ENCODE peak calls at places on chromosomes 2 and 18, in seven cellular contexts. One of them, this sample, is unnamed.
A peak's percentile ranks its signal among the peaks of the same experiment; 100 is the strongest.

GRCh38 chr2:70083344-70084156 is 3.7 kb upstream of the PCBP1 start:
- DNase-seq in GM23338: no peak
- DNase-seq in sigmoid colon: peak; percentile 48
- DNase-seq in HepG2: peak; percentile 87
- DNase-seq in transverse colon: peak; percentile 62
- DNase-seq in stomach: no peak
- DNase-seq in H1: no peak
- DNase-seq in this sample: no peak

GRCh38 chr18:3360211-3360610 is 89.8 kb upstream of the TGIF1 start:
- DNase-seq in HepG2: peak; percentile 49
- DNase-seq in GM23338: peak; percentile 83
- DNase-seq in transverse colon: no peak
- DNase-seq in stomach: no peak
- DNase-seq in H1: peak; percentile 67
- DNase-seq in sigmoid colon: no peak
- DNase-seq in this sample: no peak

GRCh38 chr18:3044931-3045698 is 32.2 kb upstream of the LPIN2 start:
- DNase-seq in stomach: peak; percentile 87
- DNase-seq in HepG2: peak; percentile 58
- DNase-seq in transverse colon: peak; percentile 86
- DNase-seq in sigmoid colon: no peak
- DNase-seq in H1: no peak
- DNase-seq in GM23338: no peak
- DNase-seq in this sample: no peak

GRCh38 chr2:58553937-58554336 is 312.8 kb upstream of the FANCL start:
- DNase-seq in H1: no peak
- DNase-seq in stomach: no peak
- DNase-seq in sigmoid colon: no peak
- DNase-seq in HepG2: peak; percentile 10
- DNase-seq in transverse colon: no peak
- DNase-seq in GM23338: peak; percentile 72
- DNase-seq in this sample: no peak

GRCh38 chr18:59783138-59783537 is 85.9 kb upstream of the CCBE1 start:
- DNase-seq in HepG2: peak; percentile 72
- DNase-seq in H1: peak; percentile 57
- DNase-seq in transverse colon: no peak
- DNase-seq in stomach: no peak
- DNase-seq in sigmoid colon: no peak
- DNase-seq in GM23338: peak; percentile 83
- DNase-seq in this sample: no peak

GRCh38 chr2:180412224-180412623 is 405.1 kb upstream of the CWC22 start:
- DNase-seq in sigmoid colon: no peak
- DNase-seq in transverse colon: no peak
- DNase-seq in HepG2: no peak
- DNase-seq in stomach: no peak
- DNase-seq in GM23338: no peak
- DNase-seq in H1: no peak
- DNase-seq in this sample: no peak

GRCh38 chr18:78928076-78928475 is 51.5 kb upstream of the SALL3 start:
- DNase-seq in HepG2: no peak
- DNase-seq in GM23338: no peak
- DNase-seq in transverse colon: no peak
- DNase-seq in stomach: no peak
- DNase-seq in H1: no peak
- DNase-seq in sigmoid colon: no peak
- DNase-seq in this sample: no peak

GRCh38 chr18:49519041-49519971 is 32.3 kb upstream of the C18orf32 start:
- DNase-seq in stomach: no peak
- DNase-seq in transverse colon: no peak
- DNase-seq in H1: no peak
- DNase-seq in HepG2: no peak
- DNase-seq in GM23338: no peak
- DNase-seq in sigmoid colon: peak; percentile 28
- DNase-seq in this sample: peak; percentile 17

GRCh38 chr2:19865151-19865550 is 36.6 kb downstream of the TTC32 start:
- DNase-seq in GM23338: no peak
- DNase-seq in stomach: no peak
- DNase-seq in transverse colon: no peak
- DNase-seq in H1: no peak
- DNase-seq in sigmoid colon: no peak
- DNase-seq in HepG2: no peak
- DNase-seq in this sample: no peak

GRCh38 chr2:218981390-218982311 is 3.3 kb downstream of the FEV start:
- DNase-seq in H1: peak; percentile 68
- DNase-seq in stomach: peak; percentile 52
- DNase-seq in HepG2: no peak
- DNase-seq in GM23338: peak; percentile 67
- DNase-seq in sigmoid colon: peak; percentile 54
- DNase-seq in transverse colon: peak; percentile 46
- DNase-seq in this sample: peak; percentile 76

GRCh38 chr2:149021761-149022160 is 16.7 kb upstream of the LYPD6B start:
- DNase-seq in HepG2: no peak
- DNase-seq in transverse colon: no peak
- DNase-seq in H1: peak; percentile 33
- DNase-seq in GM23338: no peak
- DNase-seq in sigmoid colon: no peak
- DNase-seq in stomach: no peak
- DNase-seq in this sample: no peak

GRCh38 chr18:32095156-32095555 is 3.5 kb downstream of the RNF138 start:
- DNase-seq in sigmoid colon: no peak
- DNase-seq in stomach: no peak
- DNase-seq in HepG2: no peak
- DNase-seq in GM23338: no peak
- DNase-seq in transverse colon: no peak
- DNase-seq in H1: no peak
- DNase-seq in this sample: no peak

GRCh38 chr2:37377187-37377532 is 32.7 kb downstream of the QPCT start:
- DNase-seq in sigmoid colon: no peak
- DNase-seq in stomach: no peak
- DNase-seq in HepG2: no peak
- DNase-seq in transverse colon: no peak
- DNase-seq in H1: peak; percentile 20
- DNase-seq in GM23338: no peak
- DNase-seq in this sample: no peak

GRCh38 chr2:220969348-220969747 is 602.8 kb downstream of the EPHA4 start:
- DNase-seq in stomach: no peak
- DNase-seq in transverse colon: no peak
- DNase-seq in GM23338: no peak
- DNase-seq in H1: no peak
- DNase-seq in HepG2: no peak
- DNase-seq in sigmoid colon: no peak
- DNase-seq in this sample: no peak

GRCh38 chr18:42392416-42392815 is 437.4 kb downstream of the PIK3C3 start:
- DNase-seq in transverse colon: no peak
- DNase-seq in H1: no peak
- DNase-seq in GM23338: no peak
- DNase-seq in HepG2: no peak
- DNase-seq in sigmoid colon: no peak
- DNase-seq in stomach: no peak
- DNase-seq in this sample: no peak

GRCh38 chr2:128474014-128474961 is 155.6 kb upstream of the HS6ST1 start:
- DNase-seq in transverse colon: no peak
- DNase-seq in H1: peak; percentile 43
- DNase-seq in stomach: no peak
- DNase-seq in HepG2: no peak
- DNase-seq in sigmoid colon: no peak
- DNase-seq in GM23338: no peak
- DNase-seq in this sample: no peak

GRCh38 chr18:22417496-22418188 is at the start of gene CTAGE1:
- DNase-seq in GM23338: peak; percentile 90
- DNase-seq in transverse colon: no peak
- DNase-seq in HepG2: no peak
- DNase-seq in H1: peak; percentile 78
- DNase-seq in sigmoid colon: no peak
- DNase-seq in stomach: no peak
- DNase-seq in this sample: no peak

GRCh38 chr2:98188351-98189046 is 101.5 kb downstream of the VWA3B start:
- DNase-seq in GM23338: peak; percentile 5
- DNase-seq in sigmoid colon: no peak
- DNase-seq in stomach: no peak
- DNase-seq in transverse colon: no peak
- DNase-seq in H1: no peak
- DNase-seq in HepG2: peak; percentile 13
- DNase-seq in this sample: no peak

GRCh38 chr2:157487747-157488146 is 43.9 kb upstream of the CYTIP start:
- DNase-seq in transverse colon: no peak
- DNase-seq in stomach: no peak
- DNase-seq in HepG2: no peak
- DNase-seq in sigmoid colon: no peak
- DNase-seq in H1: no peak
- DNase-seq in GM23338: no peak
- DNase-seq in this sample: no peak

GRCh38 chr18:75344161-75344560 is 83.3 kb downstream of the SMIM21 start:
- DNase-seq in GM23338: peak; percentile 53
- DNase-seq in HepG2: no peak
- DNase-seq in H1: no peak
- DNase-seq in sigmoid colon: no peak
- DNase-seq in stomach: no peak
- DNase-seq in transverse colon: no peak
- DNase-seq in this sample: no peak

GRCh38 chr2:95354469-95354901 is 48.0 kb upstream of the FAHD2A start:
- DNase-seq in sigmoid colon: peak; percentile 52
- DNase-seq in HepG2: no peak
- DNase-seq in stomach: peak; percentile 21
- DNase-seq in GM23338: no peak
- DNase-seq in transverse colon: no peak
- DNase-seq in H1: no peak
- DNase-seq in this sample: no peak

GRCh38 chr18:9557250-9557943 is 57.0 kb downstream of the PPP4R1 start:
- DNase-seq in sigmoid colon: no peak
- DNase-seq in H1: no peak
- DNase-seq in stomach: no peak
- DNase-seq in GM23338: no peak
- DNase-seq in HepG2: peak; percentile 59
- DNase-seq in transverse colon: no peak
- DNase-seq in this sample: no peak

GRCh38 chr2:205245652-205246051 is 436.6 kb upstream of the NRP2 start:
- DNase-seq in H1: no peak
- DNase-seq in transverse colon: no peak
- DNase-seq in GM23338: no peak
- DNase-seq in HepG2: no peak
- DNase-seq in stomach: no peak
- DNase-seq in sigmoid colon: no peak
- DNase-seq in this sample: no peak

GRCh38 chr2:189287982-189288494 is 108.5 kb upstream of the COL5A2 start:
- DNase-seq in transverse colon: no peak
- DNase-seq in sigmoid colon: no peak
- DNase-seq in GM23338: peak; percentile 82
- DNase-seq in HepG2: peak; percentile 49
- DNase-seq in H1: no peak
- DNase-seq in stomach: no peak
- DNase-seq in this sample: no peak

GRCh38 chr2:240574386-240575100 is 6.3 kb downstream of the RNPEPL1 start:
- DNase-seq in transverse colon: no peak
- DNase-seq in stomach: no peak
- DNase-seq in HepG2: no peak
- DNase-seq in H1: no peak
- DNase-seq in GM23338: no peak
- DNase-seq in sigmoid colon: peak; percentile 70
- DNase-seq in this sample: no peak

DNA sequence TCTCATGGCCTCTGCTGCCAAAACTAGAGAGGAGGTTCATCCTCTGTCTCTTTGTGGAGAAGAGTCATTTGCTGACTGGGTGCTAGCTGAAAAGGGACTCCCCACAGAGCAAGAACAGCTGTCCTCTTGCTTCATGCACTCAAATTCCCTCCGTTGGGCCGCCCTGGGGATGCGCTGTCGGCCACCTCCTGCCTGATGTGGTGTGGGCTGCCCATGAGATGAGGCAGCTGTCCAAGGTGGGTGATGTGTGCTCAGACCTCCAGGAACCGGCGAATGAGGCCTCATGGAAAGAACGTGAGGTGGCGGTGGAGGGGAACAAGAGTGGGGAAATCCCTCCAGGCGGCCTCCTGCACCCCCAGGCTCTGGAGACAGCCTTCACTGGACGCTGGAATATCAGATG is 79.9 kb downstream of the LONRF2 start:
- DNase-seq in HepG2: no peak
- DNase-seq in sigmoid colon: no peak
- DNase-seq in H1: no peak
- DNase-seq in stomach: no peak
- DNase-seq in transverse colon: no peak
- DNase-seq in GM23338: no peak
- DNase-seq in this sample: no peak
- TF ChIP-seq CTCF in HepG2: no peak
- TF ChIP-seq CTCF in sigmoid colon: no peak
- TF ChIP-seq CTCF in H1: no peak
- TF ChIP-seq CTCF in stomach: no peak
- TF ChIP-seq CTCF in transverse colon: no peak
- TF ChIP-seq CTCF in GM23338: no peak
- TF ChIP-seq CTCF in this sample: no peak

GRCh38 chr2:239268082-239268481 is 132.7 kb downstream of the HDAC4 start:
- DNase-seq in stomach: peak; percentile 83
- DNase-seq in transverse colon: peak; percentile 83
- DNase-seq in H1: no peak
- DNase-seq in GM23338: no peak
- DNase-seq in sigmoid colon: peak; percentile 77
- DNase-seq in HepG2: no peak
- DNase-seq in this sample: peak; percentile 84
- TF ChIP-seq POLR2AphosphoS5 in stomach: no peak
- TF ChIP-seq POLR2AphosphoS5 in transverse colon: no peak
- TF ChIP-seq POLR2AphosphoS5 in H1: no peak
- TF ChIP-seq POLR2AphosphoS5 in GM23338: no peak
- TF ChIP-seq POLR2AphosphoS5 in sigmoid colon: no peak
- TF ChIP-seq POLR2AphosphoS5 in HepG2: no peak
- TF ChIP-seq POLR2AphosphoS5 in this sample: peak; percentile 68

DNA sequence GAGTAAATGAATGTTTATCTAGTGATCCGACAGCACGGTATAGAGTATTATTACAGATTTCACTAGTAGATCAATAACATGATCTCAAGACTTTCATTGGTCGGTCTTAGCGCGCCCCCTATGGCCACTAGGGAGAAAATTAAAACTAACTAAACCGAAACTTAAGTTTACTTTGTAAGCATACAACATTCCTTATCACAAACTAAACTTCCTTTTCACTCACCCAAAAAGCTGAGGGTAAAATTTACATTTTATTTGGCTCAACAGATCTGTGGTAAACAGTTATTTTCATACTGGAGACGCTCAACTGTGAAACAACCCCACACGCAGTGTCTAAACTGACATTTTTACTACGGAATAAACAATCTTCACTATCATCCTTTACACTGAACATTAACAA is 215.6 kb upstream of the MAP2 start:
- DNase-seq in sigmoid colon: no peak
- DNase-seq in transverse colon: peak; percentile 50
- DNase-seq in H1: peak; percentile 62
- DNase-seq in stomach: no peak
- DNase-seq in HepG2: peak; percentile 32
- DNase-seq in GM23338: peak; percentile 75
- DNase-seq in this sample: no peak
- TF ChIP-seq CTCF in sigmoid colon: peak; percentile 26
- TF ChIP-seq CTCF in transverse colon: peak; percentile 56
- TF ChIP-seq CTCF in H1: no peak
- TF ChIP-seq CTCF in stomach: no peak
- TF ChIP-seq CTCF in HepG2: peak; percentile 78
- TF ChIP-seq CTCF in GM23338: peak; percentile 96
- TF ChIP-seq CTCF in this sample: no peak

DNA sequence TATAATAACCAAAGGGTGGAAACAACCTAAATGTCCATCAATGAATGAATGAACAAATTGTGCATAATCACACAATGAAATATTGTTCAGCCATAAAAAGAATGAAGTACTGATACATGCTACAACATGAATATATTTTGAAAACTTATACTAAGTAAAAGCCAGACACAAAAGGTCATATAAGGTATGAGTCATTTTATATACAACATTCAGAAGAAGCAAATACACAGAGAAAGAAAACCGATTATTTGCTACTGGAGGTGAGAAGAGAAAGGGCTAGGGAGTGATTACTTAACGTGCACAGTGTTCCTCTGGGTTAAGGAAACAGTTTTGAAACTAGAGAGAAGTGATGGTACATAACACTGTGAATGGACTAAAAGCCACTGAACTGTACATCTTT is 105.3 kb downstream of the GORASP2 start:
- DNase-seq in transverse colon: no peak
- DNase-seq in stomach: no peak
- DNase-seq in sigmoid colon: no peak
- DNase-seq in H1: no peak
- DNase-seq in HepG2: no peak
- DNase-seq in GM23338: no peak
- DNase-seq in this sample: no peak
- TF ChIP-seq POLR2AphosphoS5 in transverse colon: no peak
- TF ChIP-seq POLR2AphosphoS5 in stomach: no peak
- TF ChIP-seq POLR2AphosphoS5 in sigmoid colon: no peak
- TF ChIP-seq POLR2AphosphoS5 in H1: no peak
- TF ChIP-seq POLR2AphosphoS5 in HepG2: no peak
- TF ChIP-seq POLR2AphosphoS5 in GM23338: no peak
- TF ChIP-seq POLR2AphosphoS5 in this sample: no peak